ENCODE peak calls at places on chromosomes 3 and 15, in five cellular contexts. T, A, M, U and E are unnamed samples.

GRCh38 chr15:81197255-81197630 is 564 bp downstream of the IL16 start:
- DNase-seq in M (no peak), U (no peak), T (no peak), A (no peak), E (no peak)

GRCh38 chr3:22981176-22981575 is 222.0 kb upstream of the UBE2E2 start:
- DNase-seq in U (no peak), A (no peak), M (no peak), T (no peak), E (peak; percentile 39)

GRCh38 chr3:127172670-127173515 is 20.0 kb upstream of the PRR23E start:
- DNase-seq in A (peak; percentile 62), T (peak; percentile 16), M (peak; percentile 55), U (no peak), E (peak; percentile 30)

GRCh38 chr3:20975221-20975620 is 775.8 kb downstream of the ZNF385D start:
- DNase-seq in M (no peak), A (no peak), U (peak; percentile 20), T (no peak), E (peak; percentile 3)

GRCh38 chr3:149388001-149388435 is 10.6 kb upstream of the TM4SF1 start:
- DNase-seq in M (peak; percentile 94), A (no peak), T (no peak), U (no peak), E (peak; percentile 91)

GRCh38 chr3:1183320-1184048 is 90.7 kb downstream of the CNTN6 start:
- DNase-seq in M (peak; percentile 94), U (peak; percentile 37), A (no peak), T (no peak), E (peak; percentile 69)

GRCh38 chr15:90087454-90088154 is 14.7 kb downstream of the IDH2 start:
- DNase-seq in A (no peak), M (peak; percentile 39), U (no peak), T (peak; percentile 58), E (peak; percentile 43)

GRCh38 chr3:120436523-120437050 is 14.2 kb downstream of the FSTL1 start:
- DNase-seq in M (no peak), A (peak; percentile 50), U (no peak), T (peak; percentile 40), E (no peak)

GRCh38 chr3:172981407-172981983 is 159.5 kb downstream of the SPATA16 start:
- DNase-seq in U (no peak), A (no peak), T (no peak), M (no peak), E (no peak)

GRCh38 chr15:97745481-97746071 is 214.9 kb upstream of the ARRDC4 start:
- DNase-seq in T (peak; percentile 81), A (no peak), M (peak; percentile 34), U (no peak), E (peak; percentile 21)
- TF ChIP-seq CTCF in T (peak; percentile 79), A (no peak), M (peak; percentile 66), U (no peak), E (peak; percentile 52)

GRCh38 chr3:8623741-8624140 is 20.9 kb downstream of the SSUH2 start:
- DNase-seq in T (no peak), M (no peak), A (no peak), U (no peak), E (no peak)

GRCh38 chr3:8621141-8621540 is 23.5 kb downstream of the SSUH2 start:
- DNase-seq in T (no peak), A (no peak), U (no peak), M (no peak), E (no peak)

GRCh38 chr3:8624612-8625011 is 20.0 kb downstream of the SSUH2 start:
- DNase-seq in A (no peak), T (no peak), U (no peak), M (no peak), E (no peak)

GRCh38 chr3:8621872-8622271 is 22.7 kb downstream of the SSUH2 start:
- DNase-seq in T (no peak), U (peak; percentile 42), M (peak; percentile 92), A (no peak), E (peak; percentile 89)

GRCh38 chr3:8622873-8623725 is 21.5 kb downstream of the SSUH2 start:
- DNase-seq in T (peak; percentile 90), U (peak; percentile 66), M (peak; percentile 72), A (no peak), E (peak; percentile 72)
- TF ChIP-seq CTCF in T (peak; percentile 99), U (peak; percentile 88), M (peak; percentile 94), A (peak; percentile 92), E (peak; percentile 94)

GRCh38 chr15:73244333-73244732 is 124.4 kb downstream of the HCN4 start:
- DNase-seq in U (no peak), T (peak; percentile 76), M (no peak), A (no peak), E (no peak)

GRCh38 chr15:73240864-73241499 is 127.8 kb downstream of the HCN4 start:
- DNase-seq in M (peak; percentile 76), T (peak; percentile 79), A (no peak), U (peak; percentile 74), E (peak; percentile 78)

GRCh38 chr15:73237910-73238309 is 130.8 kb downstream of the HCN4 start:
- DNase-seq in U (no peak), A (no peak), M (no peak), T (no peak), E (no peak)

GRCh38 chr15:73239564-73240208 is 129.1 kb downstream of the HCN4 start:
- DNase-seq in T (peak; percentile 34), A (no peak), U (no peak), M (peak; percentile 13), E (peak; percentile 11)
- TF ChIP-seq CTCF in T (peak; percentile 71), A (no peak), U (no peak), M (peak; percentile 35), E (peak; percentile 9)

GRCh38 chr3:148379763-148380162 is 317.9 kb upstream of the AGTR1 start:
- DNase-seq in T (peak; percentile 85), M (peak; percentile 84), U (no peak), A (no peak), E (peak; percentile 81)
- TF ChIP-seq CTCF in T (peak; percentile 87), M (peak; percentile 56), U (peak; percentile 69), A (no peak), E (peak; percentile 68)